ENCODE peak calls at places on chromosomes 1 and 21, in four cellular contexts. W is AG08396; A is astrocyte; D is activated CD4-positive, alpha-beta T cell treated with anti-CD3 and anti-CD28 coated beads, Interleukin-2, amount 50 U/mL, for 1 hour. M is an unnamed sample.

GRCh38 chr1:26848947-26849774 is 13.8 kb upstream of the SFN start:
- DNase-seq in W (peak; percentile 81), A (peak; percentile 80), D (no peak), M (peak; percentile 79)

GRCh38 chr1:90959352-90960206 is 62.3 kb downstream of the ZNF644 start:
- DNase-seq in W (no peak), A (peak; percentile 49), D (no peak), M (peak; percentile 11)

GRCh38 chr1:235721982-235722381 is 72.4 kb upstream of the GNG4 start:
- DNase-seq in W (no peak), A (no peak), D (no peak), M (no peak)

GRCh38 chr1:59917026-59917784 is 9.4 kb downstream of the CYP2J2 start:
- DNase-seq in W (no peak), A (no peak), D (no peak), M (no peak)

GRCh38 chr1:71641903-71642302 is 561.1 kb upstream of the ZRANB2 start:
- DNase-seq in W (no peak), A (no peak), D (no peak), M (no peak)

GRCh38 chr1:179090522-179090921 is 8.7 kb downstream of the TOR3A start:
- DNase-seq in W (no peak), A (no peak), D (no peak), M (no peak)

GRCh38 chr1:9031484-9032259 is 5.4 kb upstream of the SLC2A7 start:
- DNase-seq in W (no peak), A (no peak), D (no peak), M (no peak)

GRCh38 chr1:42815938-42816599 is 853 bp upstream of the ERMAP start:
- DNase-seq in W (no peak), A (no peak), D (no peak), M (no peak)

GRCh38 chr1:5456090-5456789 is 536.0 kb downstream of the NPHP4 start:
- DNase-seq in W (no peak), A (no peak), D (no peak), M (no peak)

GRCh38 chr1:167103236-167103894 is 9.5 kb downstream of the STYXL2 start:
- DNase-seq in W (no peak), A (peak; percentile 51), D (no peak), M (no peak)

GRCh38 chr21:41932191-41932575 is 21.6 kb downstream of the C2CD2 start:
- DNase-seq in W (peak; percentile 71), A (peak; percentile 83), D (no peak), M (peak; percentile 86)

GRCh38 chr1:226369110-226369509 is 38.8 kb downstream of the PARP1 start:
- DNase-seq in W (no peak), A (no peak), D (no peak), M (no peak)

GRCh38 chr1:154787171-154787570 is 82.9 kb downstream of the KCNN3 start:
- DNase-seq in W (no peak), A (no peak), D (no peak), M (no peak)

GRCh38 chr1:1833916-1834325 is 55.7 kb upstream of the NADK start:
- DNase-seq in W (no peak), A (peak; percentile 23), D (no peak), M (no peak)

GRCh38 chr21:28537371-28538079 is 455.2 kb downstream of the LTN1 start:
- DNase-seq in W (peak; percentile 10), A (peak; percentile 98), D (no peak), M (peak; percentile 16)

GRCh38 chr1:64019818-64020217 is 183.6 kb upstream of the UBE2U start:
- DNase-seq in W (peak; percentile 68), A (peak; percentile 55), D (no peak), M (peak; percentile 58)

GRCh38 chr1:219155140-219155539 is 18.5 kb upstream of the LYPLAL1 start:
- DNase-seq in W (no peak), A (no peak), D (no peak), M (no peak)

GRCh38 chr1:175471039-175471800 is 272.2 kb downstream of the TNR start:
- DNase-seq in W (no peak), A (peak; percentile 77), D (no peak), M (peak; percentile 39)

GRCh38 chr1:58779837-58780585 is 3.8 kb downstream of the JUN start:
- DNase-seq in W (peak; percentile 25), A (peak; percentile 77), D (no peak), M (peak; percentile 81)

GRCh38 chr1:43822040-43822439 is 111.6 kb upstream of the ARTN start:
- DNase-seq in W (peak; percentile 82), A (peak; percentile 95), D (no peak), M (peak; percentile 92)

GRCh38 chr1:31978853-31979400 is 34.7 kb upstream of the KHDRBS1 start:
- DNase-seq in W (no peak), A (no peak), D (no peak), M (no peak)

GRCh38 chr1:30087465-30087864 is 635.9 kb downstream of the MATN1 start:
- DNase-seq in W (peak; percentile 41), A (no peak), D (no peak), M (peak; percentile 17)

GRCh38 chr1:79859212-79859948 is 852.9 kb upstream of the ADGRL4 start:
- DNase-seq in W (peak; percentile 6), A (peak; percentile 76), D (no peak), M (no peak)

GRCh38 chr1:235831148-235831547 is 35.6 kb downstream of the LYST start:
- DNase-seq in W (peak; percentile 22), A (no peak), D (no peak), M (no peak)

GRCh38 chr1:114310771-114311251 is 157.1 kb upstream of the SYT6 start:
- DNase-seq in W (no peak), A (peak; percentile 85), D (no peak), M (no peak)

GRCh38 chr1:67840449-67840848 is 7.2 kb upstream of the GNG12 start:
- DNase-seq in W (peak; percentile 65), A (peak; percentile 96), D (no peak), M (peak; percentile 55)

GRCh38 chr1:57017201-57017600 is 51.4 kb upstream of the C8B start:
- DNase-seq in W (peak; percentile 25), A (peak; percentile 4), D (no peak), M (no peak)

GRCh38 chr21:39537571-39537970 is 75.2 kb upstream of the B3GALT5 start:
- DNase-seq in W (no peak), A (no peak), D (no peak), M (no peak)

GRCh38 chr1:48285525-48285924 is 63.0 kb downstream of the SLC5A9 start:
- DNase-seq in W (no peak), A (no peak), D (no peak), M (no peak)

GRCh38 chr1:232440325-232441059 is 189.4 kb downstream of the SIPA1L2 start:
- DNase-seq in W (no peak), A (peak; percentile 82), D (no peak), M (no peak)

GRCh38 chr1:30191154-30191702 is 532.2 kb downstream of the MATN1 start:
- DNase-seq in W (peak; percentile 34), A (peak; percentile 85), D (peak; percentile 13), M (peak; percentile 84)

M was measured in H4.